ENCODE peak calls at places on chromosomes 7 and 10, in ten cellular contexts. One of them, this sample, is unnamed.

GRCh38 chr7:101390901-101391301 is 28.2 kb downstream of the COL26A1 start:
- DNase-seq in activated T-helper 1 cell treated with anti-CD3 and anti-CD28 coated beads, Interleukin-12 subunit alpha, Interleukin-12 subunit beta, Interleukin-2, Interleukin-4 antibody, amounts not matched to agents 30 ng/mL and 10 ng/mL and 1 ng/mL, durations not matched to agents 14 hours and 24 hours and 36 hours: peak
- DNase-seq in sciatic nerve: peak
- DNase-seq in islet precursor cell: peak
- DNase-seq in GM04504: no peak
- DNase-seq in NCI-H774: no peak
- DNase-seq in NCI-H1105: no peak
- DNase-seq in H54: no peak
- DNase-seq in non-pigmented ciliary epithelial cell: no peak
- DNase-seq in fibroblast of lung: no peak
- DNase-seq in this sample: peak

GRCh38 chr10:58818889-58819288 is 306.2 kb downstream of the BICC1 start:
- DNase-seq in H54: no peak
- DNase-seq in NCI-H774: peak
- DNase-seq in non-pigmented ciliary epithelial cell: peak
- DNase-seq in activated T-helper 1 cell treated with anti-CD3 and anti-CD28 coated beads, Interleukin-12 subunit alpha, Interleukin-12 subunit beta, Interleukin-2, Interleukin-4 antibody, amounts not matched to agents 30 ng/mL and 10 ng/mL and 1 ng/mL, durations not matched to agents 14 hours and 24 hours and 36 hours: no peak
- DNase-seq in islet precursor cell: no peak
- DNase-seq in sciatic nerve: no peak
- DNase-seq in fibroblast of lung: peak
- DNase-seq in GM04504: peak
- DNase-seq in NCI-H1105: peak
- DNase-seq in this sample: peak

GRCh38 chr10:11837372-11838161 is 14.4 kb downstream of the PROSER2 start:
- DNase-seq in H54: no peak
- DNase-seq in fibroblast of lung: no peak
- DNase-seq in islet precursor cell: no peak
- DNase-seq in NCI-H1105: no peak
- DNase-seq in GM04504: no peak
- DNase-seq in activated T-helper 1 cell treated with anti-CD3 and anti-CD28 coated beads, Interleukin-12 subunit alpha, Interleukin-12 subunit beta, Interleukin-2, Interleukin-4 antibody, amounts not matched to agents 30 ng/mL and 10 ng/mL and 1 ng/mL, durations not matched to agents 14 hours and 24 hours and 36 hours: no peak
- DNase-seq in sciatic nerve: peak
- DNase-seq in non-pigmented ciliary epithelial cell: no peak
- DNase-seq in NCI-H774: no peak
- DNase-seq in this sample: no peak

GRCh38 chr10:127612-128432 is 7.4 kb upstream of the ZMYND11 start:
- DNase-seq in fibroblast of lung: no peak
- DNase-seq in sciatic nerve: no peak
- DNase-seq in activated T-helper 1 cell treated with anti-CD3 and anti-CD28 coated beads, Interleukin-12 subunit alpha, Interleukin-12 subunit beta, Interleukin-2, Interleukin-4 antibody, amounts not matched to agents 30 ng/mL and 10 ng/mL and 1 ng/mL, durations not matched to agents 14 hours and 24 hours and 36 hours: no peak
- DNase-seq in non-pigmented ciliary epithelial cell: no peak
- DNase-seq in GM04504: no peak
- DNase-seq in NCI-H1105: no peak
- DNase-seq in H54: no peak
- DNase-seq in NCI-H774: no peak
- DNase-seq in islet precursor cell: no peak
- DNase-seq in this sample: no peak

GRCh38 chr7:50534690-50535290 is 30.4 kb downstream of the DDC start:
- DNase-seq in sciatic nerve: no peak
- DNase-seq in fibroblast of lung: peak
- DNase-seq in NCI-H774: no peak
- DNase-seq in NCI-H1105: no peak
- DNase-seq in non-pigmented ciliary epithelial cell: peak
- DNase-seq in GM04504: peak
- DNase-seq in islet precursor cell: peak
- DNase-seq in activated T-helper 1 cell treated with anti-CD3 and anti-CD28 coated beads, Interleukin-12 subunit alpha, Interleukin-12 subunit beta, Interleukin-2, Interleukin-4 antibody, amounts not matched to agents 30 ng/mL and 10 ng/mL and 1 ng/mL, durations not matched to agents 14 hours and 24 hours and 36 hours: no peak
- DNase-seq in H54: peak
- DNase-seq in this sample: peak

GRCh38 chr10:112278871-112279270 is 4.3 kb upstream of the TECTB start:
- DNase-seq in H54: no peak
- DNase-seq in non-pigmented ciliary epithelial cell: no peak
- DNase-seq in NCI-H1105: no peak
- DNase-seq in islet precursor cell: no peak
- DNase-seq in NCI-H774: no peak
- DNase-seq in sciatic nerve: no peak
- DNase-seq in GM04504: no peak
- DNase-seq in fibroblast of lung: no peak
- DNase-seq in activated T-helper 1 cell treated with anti-CD3 and anti-CD28 coated beads, Interleukin-12 subunit alpha, Interleukin-12 subunit beta, Interleukin-2, Interleukin-4 antibody, amounts not matched to agents 30 ng/mL and 10 ng/mL and 1 ng/mL, durations not matched to agents 14 hours and 24 hours and 36 hours: no peak
- DNase-seq in this sample: no peak

GRCh38 chr7:117830422-117830954 is 42.8 kb downstream of the CTTNBP2 start:
- DNase-seq in NCI-H1105: peak
- DNase-seq in NCI-H774: no peak
- DNase-seq in sciatic nerve: no peak
- DNase-seq in activated T-helper 1 cell treated with anti-CD3 and anti-CD28 coated beads, Interleukin-12 subunit alpha, Interleukin-12 subunit beta, Interleukin-2, Interleukin-4 antibody, amounts not matched to agents 30 ng/mL and 10 ng/mL and 1 ng/mL, durations not matched to agents 14 hours and 24 hours and 36 hours: no peak
- DNase-seq in non-pigmented ciliary epithelial cell: no peak
- DNase-seq in fibroblast of lung: no peak
- DNase-seq in H54: no peak
- DNase-seq in islet precursor cell: no peak
- DNase-seq in GM04504: no peak
- DNase-seq in this sample: no peak

GRCh38 chr7:27196287-27196739 is 3.6 kb downstream of the HOXA13 start:
- DNase-seq in activated T-helper 1 cell treated with anti-CD3 and anti-CD28 coated beads, Interleukin-12 subunit alpha, Interleukin-12 subunit beta, Interleukin-2, Interleukin-4 antibody, amounts not matched to agents 30 ng/mL and 10 ng/mL and 1 ng/mL, durations not matched to agents 14 hours and 24 hours and 36 hours: peak
- DNase-seq in islet precursor cell: peak
- DNase-seq in GM04504: no peak
- DNase-seq in sciatic nerve: peak
- DNase-seq in NCI-H1105: peak
- DNase-seq in H54: peak
- DNase-seq in non-pigmented ciliary epithelial cell: peak
- DNase-seq in NCI-H774: peak
- DNase-seq in fibroblast of lung: peak
- DNase-seq in this sample: peak

GRCh38 chr10:117271427-117271826 is 30.5 kb downstream of the SLC18A2 start:
- DNase-seq in fibroblast of lung: peak
- DNase-seq in GM04504: no peak
- DNase-seq in non-pigmented ciliary epithelial cell: peak
- DNase-seq in H54: no peak
- DNase-seq in sciatic nerve: no peak
- DNase-seq in NCI-H774: no peak
- DNase-seq in activated T-helper 1 cell treated with anti-CD3 and anti-CD28 coated beads, Interleukin-12 subunit alpha, Interleukin-12 subunit beta, Interleukin-2, Interleukin-4 antibody, amounts not matched to agents 30 ng/mL and 10 ng/mL and 1 ng/mL, durations not matched to agents 14 hours and 24 hours and 36 hours: no peak
- DNase-seq in islet precursor cell: peak
- DNase-seq in NCI-H1105: no peak
- DNase-seq in this sample: no peak

GRCh38 chr10:46520941-46521340 is 35.5 kb downstream of the GPRIN2 start:
- DNase-seq in H54: peak
- DNase-seq in GM04504: no peak
- DNase-seq in sciatic nerve: peak
- DNase-seq in activated T-helper 1 cell treated with anti-CD3 and anti-CD28 coated beads, Interleukin-12 subunit alpha, Interleukin-12 subunit beta, Interleukin-2, Interleukin-4 antibody, amounts not matched to agents 30 ng/mL and 10 ng/mL and 1 ng/mL, durations not matched to agents 14 hours and 24 hours and 36 hours: no peak
- DNase-seq in fibroblast of lung: peak
- DNase-seq in NCI-H1105: peak
- DNase-seq in NCI-H774: no peak
- DNase-seq in non-pigmented ciliary epithelial cell: no peak
- DNase-seq in islet precursor cell: peak
- DNase-seq in this sample: no peak

GRCh38 chr7:2128601-2129375 is 104.0 kb downstream of the MAD1L1 start:
- DNase-seq in activated T-helper 1 cell treated with anti-CD3 and anti-CD28 coated beads, Interleukin-12 subunit alpha, Interleukin-12 subunit beta, Interleukin-2, Interleukin-4 antibody, amounts not matched to agents 30 ng/mL and 10 ng/mL and 1 ng/mL, durations not matched to agents 14 hours and 24 hours and 36 hours: no peak
- DNase-seq in NCI-H1105: no peak
- DNase-seq in islet precursor cell: no peak
- DNase-seq in GM04504: no peak
- DNase-seq in sciatic nerve: no peak
- DNase-seq in NCI-H774: no peak
- DNase-seq in non-pigmented ciliary epithelial cell: no peak
- DNase-seq in fibroblast of lung: no peak
- DNase-seq in H54: no peak
- DNase-seq in this sample: no peak

GRCh38 chr7:50449501-50449880 is 659 bp downstream of the FIGNL1 start:
- DNase-seq in activated T-helper 1 cell treated with anti-CD3 and anti-CD28 coated beads, Interleukin-12 subunit alpha, Interleukin-12 subunit beta, Interleukin-2, Interleukin-4 antibody, amounts not matched to agents 30 ng/mL and 10 ng/mL and 1 ng/mL, durations not matched to agents 14 hours and 24 hours and 36 hours: no peak
- DNase-seq in non-pigmented ciliary epithelial cell: no peak
- DNase-seq in islet precursor cell: no peak
- DNase-seq in H54: no peak
- DNase-seq in NCI-H774: no peak
- DNase-seq in NCI-H1105: no peak
- DNase-seq in fibroblast of lung: no peak
- DNase-seq in GM04504: no peak
- DNase-seq in sciatic nerve: no peak
- DNase-seq in this sample: no peak

GRCh38 chr7:131284702-131285419 is 42.8 kb upstream of the MKLN1 start:
- DNase-seq in activated T-helper 1 cell treated with anti-CD3 and anti-CD28 coated beads, Interleukin-12 subunit alpha, Interleukin-12 subunit beta, Interleukin-2, Interleukin-4 antibody, amounts not matched to agents 30 ng/mL and 10 ng/mL and 1 ng/mL, durations not matched to agents 14 hours and 24 hours and 36 hours: no peak
- DNase-seq in NCI-H774: no peak
- DNase-seq in non-pigmented ciliary epithelial cell: peak
- DNase-seq in sciatic nerve: no peak
- DNase-seq in H54: no peak
- DNase-seq in GM04504: no peak
- DNase-seq in islet precursor cell: no peak
- DNase-seq in fibroblast of lung: peak
- DNase-seq in NCI-H1105: no peak
- DNase-seq in this sample: peak

GRCh38 chr7:155984028-155984607 is 171.9 kb upstream of the SHH start:
- DNase-seq in non-pigmented ciliary epithelial cell: no peak
- DNase-seq in sciatic nerve: no peak
- DNase-seq in fibroblast of lung: no peak
- DNase-seq in NCI-H1105: no peak
- DNase-seq in activated T-helper 1 cell treated with anti-CD3 and anti-CD28 coated beads, Interleukin-12 subunit alpha, Interleukin-12 subunit beta, Interleukin-2, Interleukin-4 antibody, amounts not matched to agents 30 ng/mL and 10 ng/mL and 1 ng/mL, durations not matched to agents 14 hours and 24 hours and 36 hours: no peak
- DNase-seq in H54: no peak
- DNase-seq in NCI-H774: no peak
- DNase-seq in GM04504: no peak
- DNase-seq in islet precursor cell: peak
- DNase-seq in this sample: no peak

GRCh38 chr7:24665564-24666294 is 91.5 kb downstream of the GSDME start:
- DNase-seq in non-pigmented ciliary epithelial cell: no peak
- DNase-seq in activated T-helper 1 cell treated with anti-CD3 and anti-CD28 coated beads, Interleukin-12 subunit alpha, Interleukin-12 subunit beta, Interleukin-2, Interleukin-4 antibody, amounts not matched to agents 30 ng/mL and 10 ng/mL and 1 ng/mL, durations not matched to agents 14 hours and 24 hours and 36 hours: peak
- DNase-seq in NCI-H1105: peak
- DNase-seq in fibroblast of lung: peak
- DNase-seq in GM04504: peak
- DNase-seq in islet precursor cell: no peak
- DNase-seq in sciatic nerve: no peak
- DNase-seq in H54: no peak
- DNase-seq in NCI-H774: peak
- DNase-seq in this sample: peak

GRCh38 chr10:34380816-34381215 is 434.3 kb downstream of the PARD3 start:
- DNase-seq in H54: no peak
- DNase-seq in sciatic nerve: no peak
- DNase-seq in NCI-H774: no peak
- DNase-seq in fibroblast of lung: no peak
- DNase-seq in NCI-H1105: no peak
- DNase-seq in islet precursor cell: no peak
- DNase-seq in GM04504: no peak
- DNase-seq in non-pigmented ciliary epithelial cell: no peak
- DNase-seq in activated T-helper 1 cell treated with anti-CD3 and anti-CD28 coated beads, Interleukin-12 subunit alpha, Interleukin-12 subunit beta, Interleukin-2, Interleukin-4 antibody, amounts not matched to agents 30 ng/mL and 10 ng/mL and 1 ng/mL, durations not matched to agents 14 hours and 24 hours and 36 hours: no peak
- DNase-seq in this sample: no peak

GRCh38 chr7:50246551-50246950 is 58.0 kb upstream of the IKZF1 start:
- DNase-seq in sciatic nerve: no peak
- DNase-seq in fibroblast of lung: no peak
- DNase-seq in GM04504: no peak
- DNase-seq in activated T-helper 1 cell treated with anti-CD3 and anti-CD28 coated beads, Interleukin-12 subunit alpha, Interleukin-12 subunit beta, Interleukin-2, Interleukin-4 antibody, amounts not matched to agents 30 ng/mL and 10 ng/mL and 1 ng/mL, durations not matched to agents 14 hours and 24 hours and 36 hours: no peak
- DNase-seq in non-pigmented ciliary epithelial cell: no peak
- DNase-seq in NCI-H1105: no peak
- DNase-seq in islet precursor cell: no peak
- DNase-seq in NCI-H774: no peak
- DNase-seq in H54: no peak
- DNase-seq in this sample: no peak

GRCh38 chr10:71684356-71685173 is 35.0 kb downstream of the C10orf105 start:
- DNase-seq in islet precursor cell: no peak
- DNase-seq in NCI-H1105: no peak
- DNase-seq in fibroblast of lung: no peak
- DNase-seq in NCI-H774: no peak
- DNase-seq in activated T-helper 1 cell treated with anti-CD3 and anti-CD28 coated beads, Interleukin-12 subunit alpha, Interleukin-12 subunit beta, Interleukin-2, Interleukin-4 antibody, amounts not matched to agents 30 ng/mL and 10 ng/mL and 1 ng/mL, durations not matched to agents 14 hours and 24 hours and 36 hours: no peak
- DNase-seq in sciatic nerve: no peak
- DNase-seq in GM04504: no peak
- DNase-seq in non-pigmented ciliary epithelial cell: no peak
- DNase-seq in H54: peak
- DNase-seq in this sample: no peak

GRCh38 chr10:63866075-63866746 is 345.0 kb downstream of the REEP3 start:
- DNase-seq in non-pigmented ciliary epithelial cell: peak
- DNase-seq in H54: peak
- DNase-seq in activated T-helper 1 cell treated with anti-CD3 and anti-CD28 coated beads, Interleukin-12 subunit alpha, Interleukin-12 subunit beta, Interleukin-2, Interleukin-4 antibody, amounts not matched to agents 30 ng/mL and 10 ng/mL and 1 ng/mL, durations not matched to agents 14 hours and 24 hours and 36 hours: peak
- DNase-seq in GM04504: peak
- DNase-seq in islet precursor cell: peak
- DNase-seq in NCI-H1105: peak
- DNase-seq in sciatic nerve: peak
- DNase-seq in fibroblast of lung: peak
- DNase-seq in NCI-H774: peak
- DNase-seq in this sample: peak

GRCh38 chr7:138435231-138435919 is 24.7 kb upstream of the TRIM24 start:
- DNase-seq in GM04504: no peak
- DNase-seq in islet precursor cell: no peak
- DNase-seq in non-pigmented ciliary epithelial cell: no peak
- DNase-seq in activated T-helper 1 cell treated with anti-CD3 and anti-CD28 coated beads, Interleukin-12 subunit alpha, Interleukin-12 subunit beta, Interleukin-2, Interleukin-4 antibody, amounts not matched to agents 30 ng/mL and 10 ng/mL and 1 ng/mL, durations not matched to agents 14 hours and 24 hours and 36 hours: no peak
- DNase-seq in NCI-H774: no peak
- DNase-seq in sciatic nerve: no peak
- DNase-seq in H54: no peak
- DNase-seq in NCI-H1105: no peak
- DNase-seq in fibroblast of lung: no peak
- DNase-seq in this sample: no peak

GRCh38 chr7:108460964-108461363 is 4.7 kb upstream of the NRCAM start:
- DNase-seq in H54: no peak
- DNase-seq in non-pigmented ciliary epithelial cell: no peak
- DNase-seq in GM04504: no peak
- DNase-seq in islet precursor cell: no peak
- DNase-seq in activated T-helper 1 cell treated with anti-CD3 and anti-CD28 coated beads, Interleukin-12 subunit alpha, Interleukin-12 subunit beta, Interleukin-2, Interleukin-4 antibody, amounts not matched to agents 30 ng/mL and 10 ng/mL and 1 ng/mL, durations not matched to agents 14 hours and 24 hours and 36 hours: no peak
- DNase-seq in NCI-H774: no peak
- DNase-seq in fibroblast of lung: peak
- DNase-seq in sciatic nerve: no peak
- DNase-seq in NCI-H1105: no peak
- DNase-seq in this sample: no peak

GRCh38 chr10:119306964-119307363 is 99.6 kb downstream of the GRK5 start:
- DNase-seq in fibroblast of lung: peak
- DNase-seq in NCI-H774: no peak
- DNase-seq in NCI-H1105: no peak
- DNase-seq in H54: no peak
- DNase-seq in activated T-helper 1 cell treated with anti-CD3 and anti-CD28 coated beads, Interleukin-12 subunit alpha, Interleukin-12 subunit beta, Interleukin-2, Interleukin-4 antibody, amounts not matched to agents 30 ng/mL and 10 ng/mL and 1 ng/mL, durations not matched to agents 14 hours and 24 hours and 36 hours: no peak
- DNase-seq in GM04504: no peak
- DNase-seq in sciatic nerve: no peak
- DNase-seq in non-pigmented ciliary epithelial cell: no peak
- DNase-seq in islet precursor cell: no peak
- DNase-seq in this sample: no peak

GRCh38 chr7:17535776-17536175 is 237.3 kb downstream of the AHR start:
- DNase-seq in islet precursor cell: no peak
- DNase-seq in NCI-H1105: no peak
- DNase-seq in H54: no peak
- DNase-seq in fibroblast of lung: peak
- DNase-seq in non-pigmented ciliary epithelial cell: no peak
- DNase-seq in sciatic nerve: no peak
- DNase-seq in activated T-helper 1 cell treated with anti-CD3 and anti-CD28 coated beads, Interleukin-12 subunit alpha, Interleukin-12 subunit beta, Interleukin-2, Interleukin-4 antibody, amounts not matched to agents 30 ng/mL and 10 ng/mL and 1 ng/mL, durations not matched to agents 14 hours and 24 hours and 36 hours: no peak
- DNase-seq in GM04504: peak
- DNase-seq in NCI-H774: no peak
- DNase-seq in this sample: peak

GRCh38 chr7:75655536-75655935 is 83.2 kb downstream of the HIP1 start:
- DNase-seq in GM04504: no peak
- DNase-seq in activated T-helper 1 cell treated with anti-CD3 and anti-CD28 coated beads, Interleukin-12 subunit alpha, Interleukin-12 subunit beta, Interleukin-2, Interleukin-4 antibody, amounts not matched to agents 30 ng/mL and 10 ng/mL and 1 ng/mL, durations not matched to agents 14 hours and 24 hours and 36 hours: no peak
- DNase-seq in non-pigmented ciliary epithelial cell: no peak
- DNase-seq in NCI-H774: no peak
- DNase-seq in NCI-H1105: no peak
- DNase-seq in H54: no peak
- DNase-seq in islet precursor cell: no peak
- DNase-seq in fibroblast of lung: no peak
- DNase-seq in sciatic nerve: no peak
- DNase-seq in this sample: no peak

GRCh38 chr7:124033093-124033806 is 383 bp upstream of the TMEM229A start:
- DNase-seq in sciatic nerve: peak
- DNase-seq in activated T-helper 1 cell treated with anti-CD3 and anti-CD28 coated beads, Interleukin-12 subunit alpha, Interleukin-12 subunit beta, Interleukin-2, Interleukin-4 antibody, amounts not matched to agents 30 ng/mL and 10 ng/mL and 1 ng/mL, durations not matched to agents 14 hours and 24 hours and 36 hours: no peak
- DNase-seq in NCI-H774: no peak
- DNase-seq in fibroblast of lung: no peak
- DNase-seq in non-pigmented ciliary epithelial cell: no peak
- DNase-seq in GM04504: no peak
- DNase-seq in NCI-H1105: peak
- DNase-seq in islet precursor cell: peak
- DNase-seq in H54: no peak
- DNase-seq in this sample: no peak

GRCh38 chr10:436911-437665 is 252.4 kb downstream of the DIP2C start:
- DNase-seq in NCI-H774: peak
- DNase-seq in sciatic nerve: no peak
- DNase-seq in fibroblast of lung: no peak
- DNase-seq in non-pigmented ciliary epithelial cell: no peak
- DNase-seq in GM04504: no peak
- DNase-seq in NCI-H1105: no peak
- DNase-seq in islet precursor cell: no peak
- DNase-seq in activated T-helper 1 cell treated with anti-CD3 and anti-CD28 coated beads, Interleukin-12 subunit alpha, Interleukin-12 subunit beta, Interleukin-2, Interleukin-4 antibody, amounts not matched to agents 30 ng/mL and 10 ng/mL and 1 ng/mL, durations not matched to agents 14 hours and 24 hours and 36 hours: no peak
- DNase-seq in H54: no peak
- DNase-seq in this sample: no peak

GRCh38 chr10:89653410-89653828 is 8.4 kb upstream of the PANK1 start:
- DNase-seq in fibroblast of lung: peak
- DNase-seq in activated T-helper 1 cell treated with anti-CD3 and anti-CD28 coated beads, Interleukin-12 subunit alpha, Interleukin-12 subunit beta, Interleukin-2, Interleukin-4 antibody, amounts not matched to agents 30 ng/mL and 10 ng/mL and 1 ng/mL, durations not matched to agents 14 hours and 24 hours and 36 hours: no peak
- DNase-seq in islet precursor cell: peak
- DNase-seq in sciatic nerve: no peak
- DNase-seq in NCI-H1105: no peak
- DNase-seq in GM04504: no peak
- DNase-seq in NCI-H774: no peak
- DNase-seq in H54: peak
- DNase-seq in non-pigmented ciliary epithelial cell: peak
- DNase-seq in this sample: no peak

GRCh38 chr7:121026159-121026558 is 37.6 kb downstream of the CPED1 start:
- DNase-seq in NCI-H774: no peak
- DNase-seq in fibroblast of lung: no peak
- DNase-seq in NCI-H1105: no peak
- DNase-seq in sciatic nerve: no peak
- DNase-seq in activated T-helper 1 cell treated with anti-CD3 and anti-CD28 coated beads, Interleukin-12 subunit alpha, Interleukin-12 subunit beta, Interleukin-2, Interleukin-4 antibody, amounts not matched to agents 30 ng/mL and 10 ng/mL and 1 ng/mL, durations not matched to agents 14 hours and 24 hours and 36 hours: no peak
- DNase-seq in GM04504: no peak
- DNase-seq in islet precursor cell: no peak
- DNase-seq in H54: no peak
- DNase-seq in non-pigmented ciliary epithelial cell: no peak
- DNase-seq in this sample: no peak

This sample was measured in fibroblast of gingiva.